ENCODE peak calls at places on chromosomes 11 and 22, in seven cellular contexts. D is HCT116; L is IMR-90; E is mucosa of descending colon; G is left kidney; C is CD8-positive, alpha-beta T cell; R is activated T-cell treated with anti-CD3 and anti-CD28 coated beads, Interleukin-2, amount 50 U/mL, for 72 hours. X is an unnamed sample.
A peak's percentile ranks its signal among the peaks of the same experiment; 100 is the strongest.

GRCh38 chr11:32090774-32091370 is at the start of gene RCN1:
- DNase-seq in D (no peak), L (peak; percentile 86), E (peak; percentile 56), G (peak; percentile 97), C (peak; percentile 30), R (peak; percentile 51), X (peak; percentile 15)

GRCh38 chr22:41576877-41577276 is 12.8 kb downstream of the PMM1 start:
- DNase-seq in D (peak; percentile 35), L (peak; percentile 52), E (peak; percentile 52), G (peak; percentile 88), C (peak; percentile 23), R (peak; percentile 42), X (peak; percentile 9)

GRCh38 chr11:12746593-12747097 is 72.4 kb downstream of the TEAD1 start:
- DNase-seq in D (peak; percentile 78), L (peak; percentile 93), E (no peak), G (peak; percentile 98), C (no peak), R (no peak), X (no peak)

GRCh38 chr11:18383388-18384156 is 10.8 kb upstream of the LDHA start:
- DNase-seq in D (peak; percentile 84), L (peak; percentile 96), E (peak; percentile 84), G (peak; percentile 8), C (peak; percentile 64), R (peak; percentile 90), X (peak; percentile 51)

GRCh38 chr11:77039491-77040400 is 5.5 kb downstream of the B3GNT6 start:
- DNase-seq in D (no peak), L (peak; percentile 33), E (peak; percentile 84), G (peak; percentile 82), C (no peak), R (peak; percentile 37), X (no peak)

GRCh38 chr22:48004038-48004437 is 1241.6 kb downstream of the TBC1D22A start:
- DNase-seq in D (no peak), L (no peak), E (no peak), G (peak; percentile 43), C (no peak), R (no peak), X (no peak)

GRCh38 chr22:21937041-21937820 is 15.4 kb downstream of the PPM1F start:
- DNase-seq in D (no peak), L (no peak), E (peak; percentile 23), G (no peak), C (no peak), R (no peak), X (no peak)

GRCh38 chr22:40431021-40431420 is 60.6 kb downstream of the SGSM3 start:
- DNase-seq in D (no peak), L (no peak), E (no peak), G (no peak), C (no peak), R (no peak), X (no peak)

GRCh38 chr11:134223066-134223465 is 701 bp downstream of the NCAPD3 start:
- DNase-seq in D (no peak), L (no peak), E (peak; percentile 13), G (no peak), C (no peak), R (peak; percentile 9), X (no peak)

GRCh38 chr11:28621648-28622215 is 513.5 kb downstream of the METTL15 start:
- DNase-seq in D (no peak), L (peak; percentile 29), E (peak; percentile 4), G (no peak), C (no peak), R (no peak), X (no peak)

GRCh38 chr22:31646186-31647019 is 15.6 kb downstream of the PISD start:
- DNase-seq in D (peak; percentile 91), L (peak; percentile 100), E (no peak), G (no peak), C (no peak), R (peak; percentile 47), X (no peak)

GRCh38 chr11:3669128-3669527 is 2.1 kb downstream of the CHRNA10 start:
- DNase-seq in D (no peak), L (no peak), E (no peak), G (no peak), C (no peak), R (no peak), X (no peak)

GRCh38 chr22:45631140-45631539 is 40.5 kb upstream of the ATXN10 start:
- DNase-seq in D (no peak), L (no peak), E (no peak), G (no peak), C (no peak), R (no peak), X (no peak)

GRCh38 chr11:129815596-129816461 is at the start of gene TMEM45B:
- DNase-seq in D (no peak), L (no peak), E (peak; percentile 84), G (peak; percentile 79), C (peak; percentile 23), R (peak; percentile 16), X (peak; percentile 36)

GRCh38 chr11:16604784-16605439 is 133.5 kb upstream of the C11orf58 start:
- DNase-seq in D (no peak), L (peak; percentile 35), E (peak; percentile 62), G (peak; percentile 83), C (no peak), R (peak; percentile 17), X (no peak)

GRCh38 chr11:60744114-60744513 is 12.6 kb upstream of the MS4A15 start:
- DNase-seq in D (no peak), L (no peak), E (no peak), G (no peak), C (no peak), R (no peak), X (no peak)

GRCh38 chr11:73383249-73384126 is 7.3 kb downstream of the RELT start:
- DNase-seq in D (no peak), L (no peak), E (no peak), G (peak; percentile 62), C (no peak), R (no peak), X (no peak)

GRCh38 chr11:65298131-65298535 is 16.5 kb upstream of the CDC42EP2 start:
- DNase-seq in D (no peak), L (peak; percentile 78), E (peak; percentile 50), G (peak; percentile 81), C (no peak), R (no peak), X (no peak)

GRCh38 chr11:117878939-117879475 is 2.5 kb upstream of the FXYD6 start:
- DNase-seq in D (no peak), L (no peak), E (no peak), G (no peak), C (no peak), R (no peak), X (no peak)

GRCh38 chr22:49166746-49167145 is 660.9 kb downstream of the BRD1 start:
- DNase-seq in D (no peak), L (no peak), E (no peak), G (no peak), C (no peak), R (no peak), X (no peak)

GRCh38 chr22:24969588-24970301 is 17.2 kb downstream of the KIAA1671 start:
- DNase-seq in D (peak; percentile 56), L (no peak), E (no peak), G (peak; percentile 29), C (no peak), R (no peak), X (no peak)

GRCh38 chr11:2587976-2588748 is 111.6 kb downstream of the KCNQ1OT1 start:
- DNase-seq in D (no peak), L (no peak), E (no peak), G (no peak), C (peak; percentile 8), R (no peak), X (no peak)

GRCh38 chr11:26143553-26144308 is 188.2 kb upstream of the ANO3 start:
- DNase-seq in D (no peak), L (peak; percentile 9), E (no peak), G (no peak), C (no peak), R (no peak), X (no peak)

GRCh38 chr22:49423125-49423650 is 404.5 kb downstream of the BRD1 start:
- DNase-seq in D (no peak), L (no peak), E (no peak), G (no peak), C (no peak), R (no peak), X (no peak)

GRCh38 chr11:13663631-13664071 is 4.8 kb upstream of the FAR1 start:
- DNase-seq in D (no peak), L (peak; percentile 41), E (peak; percentile 41), G (no peak), C (no peak), R (no peak), X (no peak)

GRCh38 chr11:123545726-123546125 is 108.7 kb downstream of the SCN3B start:
- DNase-seq in D (no peak), L (no peak), E (no peak), G (no peak), C (no peak), R (no peak), X (no peak)

GRCh38 chr11:62146476-62147200 is 22.8 kb downstream of the INCENP start:
- DNase-seq in D (no peak), L (no peak), E (no peak), G (no peak), C (peak; percentile 6), R (no peak), X (no peak)

GRCh38 chr11:16800382-16800781 is 61.9 kb downstream of the C11orf58 start:
- DNase-seq in D (no peak), L (no peak), E (no peak), G (no peak), C (no peak), R (no peak), X (no peak)

GRCh38 chr11:65468874-65469333 is 29.9 kb upstream of the MALAT1 start:
- DNase-seq in D (peak; percentile 81), L (no peak), E (peak; percentile 95), G (peak; percentile 85), C (peak; percentile 51), R (peak; percentile 77), X (peak; percentile 39)

GRCh38 chr11:66297610-66298009 is 5.9 kb downstream of the TMEM151A start:
- DNase-seq in D (no peak), L (no peak), E (no peak), G (no peak), C (no peak), R (no peak), X (no peak)

GRCh38 chr11:2547806-2548205 is 103.0 kb downstream of the KCNQ1 start:
- DNase-seq in D (no peak), L (no peak), E (no peak), G (no peak), C (no peak), R (no peak), X (no peak)

GRCh38 chr11:10797561-10797960 is 11.2 kb downstream of the EIF4G2 start:
- DNase-seq in D (no peak), L (no peak), E (no peak), G (no peak), C (no peak), R (no peak), X (no peak)

GRCh38 chr11:87832216-87832615 is 343.0 kb downstream of the RAB38 start:
- DNase-seq in D (no peak), L (no peak), E (no peak), G (peak; percentile 8), C (no peak), R (no peak), X (no peak)

GRCh38 chr11:14894657-14895598 is 2.9 kb upstream of the CYP2R1 start:
- DNase-seq in D (no peak), L (peak; percentile 52), E (peak; percentile 37), G (no peak), C (no peak), R (peak; percentile 40), X (no peak)

GRCh38 chr11:76734456-76735217 is 48.5 kb upstream of the TSKU start:
- DNase-seq in D (no peak), L (no peak), E (no peak), G (no peak), C (no peak), R (no peak), X (no peak)

GRCh38 chr11:11229691-11230090 is 123.4 kb downstream of the CSNK2A3 start:
- DNase-seq in D (no peak), L (peak; percentile 2), E (no peak), G (no peak), C (no peak), R (no peak), X (no peak)

GRCh38 chr11:1921576-1922141 is 2.2 kb downstream of the TNNT3 start:
- DNase-seq in D (no peak), L (no peak), E (no peak), G (no peak), C (no peak), R (no peak), X (no peak)